ENCODE peak calls at places on chromosomes 1 and 21, in six cellular contexts. H is RPMI7951, F is NT2/D1, C is kidney tubule cell, Z is amniotic stem cell, E is CD14-positive monocyte. I is an unnamed sample.

GRCh38 chr1:49556676-49557234 is 467.0 kb downstream of the AGBL4 start:
- DNase-seq in Z (no peak), H (no peak), F (no peak), E (no peak), C (no peak), I (no peak)

GRCh38 chr21:36425286-36425685 is 40.1 kb downstream of the CHAF1B start:
- DNase-seq in C (no peak), H (peak; percentile 43), E (no peak), F (no peak), Z (no peak), I (no peak)

GRCh38 chr1:247906504-247907047 is 11.2 kb downstream of the OR2W3 start:
- DNase-seq in Z (no peak), C (peak; percentile 9), E (no peak), F (no peak), H (peak; percentile 82), I (peak; percentile 62)

GRCh38 chr1:44854985-44855384 is 11.9 kb upstream of the PTCH2 start:
- DNase-seq in C (no peak), F (no peak), Z (no peak), H (no peak), E (no peak), I (no peak)

GRCh38 chr1:245292141-245292540 is 137.4 kb downstream of the KIF26B start:
- DNase-seq in E (no peak), F (no peak), Z (no peak), H (no peak), C (no peak), I (no peak)

GRCh38 chr21:42659416-42660117 is 6.1 kb downstream of the PDE9A start:
- DNase-seq in C (no peak), F (no peak), Z (no peak), E (no peak), H (no peak), I (no peak)

GRCh38 chr1:192609110-192610079 is 26.6 kb upstream of the RGS13 start:
- DNase-seq in H (peak; percentile 76), Z (no peak), E (peak; percentile 93), C (no peak), F (no peak), I (peak; percentile 83)

GRCh38 chr21:44892536-44893277 is 19.2 kb upstream of the PTTG1IP start:
- DNase-seq in Z (no peak), H (no peak), E (no peak), C (peak; percentile 37), F (no peak), I (peak; percentile 59)

GRCh38 chr1:241828576-241828975 is 19.4 kb upstream of the EXO1 start:
- DNase-seq in F (no peak), E (no peak), C (peak; percentile 58), Z (no peak), H (no peak), I (no peak)

GRCh38 chr1:200314085-200314750 is 95.6 kb downstream of the ZNF281 start:
- DNase-seq in H (no peak), Z (no peak), F (no peak), E (no peak), C (peak; percentile 78), I (no peak)

GRCh38 chr1:24266398-24266941 is 52.7 kb upstream of the GRHL3 start:
- DNase-seq in C (peak; percentile 100), Z (no peak), H (peak; percentile 99), E (no peak), F (peak; percentile 28), I (no peak)

GRCh38 chr1:4062041-4062440 is 162.0 kb upstream of the C1orf174 start:
- DNase-seq in F (no peak), E (no peak), C (no peak), H (no peak), Z (no peak), I (no peak)

GRCh38 chr1:87686671-87687070 is 358.0 kb downstream of the LMO4 start:
- DNase-seq in F (no peak), H (no peak), C (no peak), E (no peak), Z (no peak), I (no peak)

GRCh38 chr1:153608742-153609584 is 4.0 kb downstream of the S100A16 start:
- DNase-seq in C (peak; percentile 97), E (no peak), F (no peak), Z (peak; percentile 89), H (peak; percentile 99), I (no peak)

GRCh38 chr21:29258626-29259335 is 39.9 kb upstream of the BACH1 start:
- DNase-seq in F (no peak), E (no peak), H (peak; percentile 68), C (peak; percentile 67), Z (peak; percentile 58), I (no peak)

GRCh38 chr1:202280595-202280994 is 61.1 kb downstream of the UBE2T start:
- DNase-seq in F (no peak), C (no peak), E (peak; percentile 33), H (no peak), Z (no peak), I (no peak)

GRCh38 chr1:204092632-204093420 is 19.9 kb downstream of the SOX13 start:
- DNase-seq in C (no peak), H (no peak), F (no peak), E (no peak), Z (no peak), I (no peak)

GRCh38 chr1:232988572-232989040 is 38.2 kb downstream of the NTPCR start:
- DNase-seq in Z (no peak), E (no peak), F (no peak), C (peak; percentile 63), H (peak; percentile 65), I (no peak)

GRCh38 chr1:19921310-19921709 is 2.1 kb downstream of the PLA2G2E start:
- DNase-seq in Z (no peak), C (no peak), H (no peak), F (no peak), E (no peak), I (no peak)

GRCh38 chr1:157170677-157171515 is 32.7 kb upstream of the ETV3 start:
- DNase-seq in H (peak; percentile 21), C (peak; percentile 47), E (no peak), F (peak; percentile 56), Z (no peak), I (peak; percentile 20)

GRCh38 chr1:234907585-234908457 is 220.8 kb downstream of the TOMM20 start:
- DNase-seq in E (no peak), H (peak; percentile 91), C (peak; percentile 82), Z (no peak), F (no peak), I (no peak)

GRCh38 chr1:200217703-200218102 is 190.2 kb downstream of the NR5A2 start:
- DNase-seq in C (no peak), F (no peak), H (no peak), Z (no peak), E (no peak), I (no peak)

GRCh38 chr1:38486115-38486514 is 373.5 kb downstream of the RRAGC start:
- DNase-seq in F (peak; percentile 56), Z (no peak), C (no peak), H (no peak), E (no peak), I (no peak)

GRCh38 chr1:207520946-207521345 is 25.0 kb downstream of the CR1 start:
- DNase-seq in Z (no peak), E (no peak), H (no peak), C (no peak), F (no peak), I (no peak)

GRCh38 chr1:183327429-183328290 is 90.5 kb downstream of the NMNAT2 start:
- DNase-seq in C (no peak), E (no peak), Z (no peak), F (no peak), H (no peak), I (no peak)

GRCh38 chr1:184790642-184791041 is 36.0 kb upstream of the EDEM3 start:
- DNase-seq in H (peak; percentile 32), E (no peak), C (no peak), Z (no peak), F (no peak), I (no peak)

GRCh38 chr1:18532390-18533170 is 51.9 kb downstream of the KLHDC7A start:
- DNase-seq in F (no peak), Z (no peak), C (no peak), E (no peak), H (no peak), I (no peak)

GRCh38 chr1:234989019-234989418 is 139.6 kb downstream of the TOMM20 start:
- DNase-seq in F (no peak), H (no peak), E (no peak), C (no peak), Z (no peak), I (no peak)

GRCh38 chr1:231162970-231163830 is 1.3 kb downstream of the TRIM67 start:
- DNase-seq in C (no peak), H (no peak), F (no peak), Z (no peak), E (no peak), I (no peak)

GRCh38 chr1:6960291-6960758 is 175.1 kb downstream of the CAMTA1 start:
- DNase-seq in Z (peak; percentile 55), E (no peak), C (no peak), H (peak; percentile 96), F (no peak), I (no peak)

GRCh38 chr1:201274616-201275265 is 8.6 kb upstream of the PKP1 start:
- DNase-seq in C (peak; percentile 47), Z (no peak), E (no peak), H (no peak), F (no peak), I (no peak)

GRCh38 chr21:42151148-42152074 is 67.5 kb upstream of the ABCG1 start:
- DNase-seq in Z (no peak), F (no peak), E (no peak), H (no peak), C (no peak), I (no peak)

GRCh38 chr1:211333906-211334305 is 7.3 kb downstream of the TRAF5 start:
- DNase-seq in Z (no peak), E (no peak), H (no peak), F (no peak), C (peak; percentile 27), I (no peak)

GRCh38 chr1:31483012-31483946 is 70.3 kb downstream of the SERINC2 start:
- DNase-seq in E (peak; percentile 90), Z (no peak), H (peak; percentile 94), F (no peak), C (peak; percentile 96), I (peak; percentile 16)

GRCh38 chr1:156648951-156649350 is 7.0 kb downstream of the BCAN start:
- DNase-seq in F (no peak), C (peak; percentile 30), E (no peak), Z (no peak), H (peak; percentile 35), I (no peak)

GRCh38 chr1:63405021-63405420 is 37.6 kb downstream of the ALG6 start:
- DNase-seq in F (no peak), Z (no peak), H (no peak), E (no peak), C (no peak), I (no peak)

GRCh38 chr1:29409616-29410015 is 173.3 kb downstream of the PTPRU start:
- DNase-seq in E (no peak), Z (no peak), H (no peak), C (no peak), F (no peak), I (no peak)

GRCh38 chr1:236156512-236157208 is 14.3 kb downstream of the GPR137B start:
- DNase-seq in F (no peak), C (no peak), Z (no peak), H (no peak), E (peak; percentile 80), I (no peak)

I was measured in GDM1.